ENCODE peak calls at places on chromosomes 3 and 15, in five cellular contexts. H, W, S, A and O are unnamed samples.

GRCh38 chr3:24139463-24140412 is 194.7 kb downstream of the NR1D2 start:
- DNase-seq in H (no peak), W (no peak), S (no peak), A (no peak), O (no peak)

GRCh38 chr3:50274371-50275104 is 4.3 kb upstream of the LSMEM2 start:
- DNase-seq in W (peak; percentile 57), A (peak; percentile 61), H (peak; percentile 69), S (peak; percentile 45), O (peak; percentile 81)

GRCh38 chr3:40615110-40615915 is 90.6 kb downstream of the ZNF621 start:
- DNase-seq in A (peak; percentile 10), W (no peak), S (peak; percentile 19), H (no peak), O (peak; percentile 84)

GRCh38 chr15:69956417-69956816 is 141.3 kb downstream of the TLE3 start:
- DNase-seq in A (no peak), H (no peak), W (no peak), S (no peak), O (no peak)

GRCh38 chr3:16427309-16427965 is 86.1 kb downstream of the RFTN1 start:
- DNase-seq in H (no peak), W (no peak), S (no peak), A (no peak), O (no peak)

GRCh38 chr3:65202395-65202794 is 514.6 kb upstream of the ADAMTS9 start:
- DNase-seq in W (no peak), S (no peak), H (no peak), A (no peak), O (no peak)

GRCh38 chr3:79367803-79368202 is 400.0 kb downstream of the ROBO1 start:
- DNase-seq in H (no peak), W (no peak), A (no peak), S (no peak), O (peak; percentile 9)

GRCh38 chr3:185365281-185366211 is 2.6 kb downstream of the MAP3K13 start:
- DNase-seq in H (peak; percentile 45), A (no peak), S (no peak), W (no peak), O (no peak)

GRCh38 chr3:132432639-132433038 is 15.3 kb downstream of the DNAJC13 start:
- DNase-seq in S (no peak), W (no peak), H (no peak), A (no peak), O (no peak)

GRCh38 chr3:45185052-45185451 is 38.9 kb upstream of the CDCP1 start:
- DNase-seq in S (no peak), A (no peak), W (no peak), H (no peak), O (no peak)

GRCh38 chr3:14210843-14211594 is 32.4 kb downstream of the LSM3 start:
- DNase-seq in S (peak; percentile 13), H (no peak), A (no peak), W (peak; percentile 90), O (no peak)

GRCh38 chr3:53036063-53036619 is 9.7 kb downstream of the SFMBT1 start:
- DNase-seq in H (no peak), A (no peak), S (no peak), W (no peak), O (no peak)

GRCh38 chr3:149369991-149370866 is 7.2 kb downstream of the TM4SF1 start:
- DNase-seq in A (no peak), S (no peak), H (no peak), W (no peak), O (no peak)

GRCh38 chr3:175932586-175932985 is 1073.5 kb downstream of the NAALADL2 start:
- DNase-seq in S (no peak), H (no peak), A (no peak), W (no peak), O (no peak)

GRCh38 chr3:123055352-123055751 is 11.5 kb upstream of the PDIA5 start:
- DNase-seq in S (no peak), W (no peak), A (no peak), H (no peak), O (no peak)

GRCh38 chr3:179464296-179465092 is 13.2 kb upstream of the GNB4 start:
- DNase-seq in H (peak; percentile 23), S (no peak), W (no peak), A (no peak), O (no peak)

GRCh38 chr15:47244361-47244760 is 472.9 kb upstream of the SEMA6D start:
- DNase-seq in W (no peak), A (no peak), S (no peak), H (no peak), O (no peak)

GRCh38 chr3:115476472-115476871 is 146.8 kb upstream of the GAP43 start:
- DNase-seq in A (no peak), S (no peak), H (no peak), W (no peak), O (no peak)

GRCh38 chr15:83631534-83631933 is 22.4 kb upstream of the ADAMTSL3 start:
- DNase-seq in S (no peak), A (no peak), H (no peak), W (no peak), O (no peak)

GRCh38 chr15:77818484-77819270 is 186.0 kb upstream of the LINGO1 start:
- DNase-seq in W (no peak), H (no peak), S (no peak), A (no peak), O (peak; percentile 77)

GRCh38 chr15:25846377-25846776 is 16.8 kb downstream of the ATP10A start:
- DNase-seq in H (no peak), A (no peak), S (no peak), W (no peak), O (no peak)

GRCh38 chr15:77580991-77581682 is 51.6 kb downstream of the LINGO1 start:
- DNase-seq in S (no peak), W (no peak), H (no peak), A (peak; percentile 84), O (no peak)

GRCh38 chr15:89802231-89802928 is 12.3 kb downstream of the ANPEP start:
- DNase-seq in W (no peak), A (no peak), S (peak; percentile 69), H (no peak), O (no peak)

GRCh38 chr3:63593779-63594178 is 58.7 kb upstream of the SNTN start:
- DNase-seq in H (no peak), W (no peak), A (no peak), S (no peak), O (no peak)
- H3K4me3 ChIP-seq in H (no peak overlapping the region), W (no peak overlapping the region), A (no peak overlapping the region), S (no peak overlapping the region), O (no peak overlapping the region)

GRCh38 chr3:30502742-30503073 is 103.7 kb upstream of the TGFBR2 start:
- DNase-seq in S (no peak), W (no peak), H (no peak), A (no peak), O (no peak)
- H3K27ac ChIP-seq in S (no peak overlapping the region), W (no peak overlapping the region), H (no peak overlapping the region), A (no peak overlapping the region), O (no peak overlapping the region)

GRCh38 chr3:142888484-142889262 is at the start of gene PCOLCE2:
- DNase-seq in H (peak; percentile 23), W (no peak), S (peak; percentile 64), A (no peak), O (peak; percentile 69)

GRCh38 chr3:142889263-142890014 is 556 bp upstream of the PCOLCE2 start:
- DNase-seq in A (no peak), W (no peak), S (no peak), H (no peak), O (no peak)

GRCh38 chr3:142892714-142893113 is 3.8 kb upstream of the PCOLCE2 start:
- DNase-seq in S (no peak), W (no peak), H (no peak), A (no peak), O (no peak)

GRCh38 chr3:142888099-142888483 is 792 bp downstream of the PCOLCE2 start:
- DNase-seq in H (no peak), S (peak; percentile 71), W (no peak), A (no peak), O (peak; percentile 56)

GRCh38 chr3:142890592-142890991 is 1.7 kb upstream of the PCOLCE2 start:
- DNase-seq in S (no peak), W (no peak), H (no peak), A (no peak), O (no peak)
- H3K4me3 ChIP-seq in S (no peak overlapping the region), W (no peak overlapping the region), H (no peak overlapping the region), A (no peak overlapping the region), O (no peak overlapping the region)

GRCh38 chr3:181629029-181629428 is 82.7 kb upstream of the SOX2 start:
- DNase-seq in H (no peak), A (no peak), W (no peak), S (no peak), O (no peak)
- H3K27ac ChIP-seq in H (no peak overlapping the region), A (peak overlapping the region; percentile 71), W (peak overlapping the region; percentile 48), S (no peak overlapping the region), O (no peak overlapping the region)

GRCh38 chr3:160280836-160281235 is 55.6 kb downstream of the C3orf80 start:
- DNase-seq in W (no peak), S (no peak), A (no peak), H (no peak), O (peak; percentile 19)
- H3K4me3 ChIP-seq in W (no peak overlapping the region), S (no peak overlapping the region), A (no peak overlapping the region), H (no peak overlapping the region), O (no peak overlapping the region)